ENCODE peak calls at places on chromosome X, in ten cellular contexts. G, Z, U, X, D, E, P, O, I and H are unnamed samples.

GRCh38 chrX:111083101-111083500 is 12.9 kb upstream of the PAK3 start:
- DNase-seq in G (no peak), Z (no peak), U (no peak), X (no peak), D (no peak), E (no peak), P (no peak), O (no peak), I (no peak), H (peak)

GRCh38 chrX:29024813-29025342 is 437.6 kb downstream of the IL1RAPL1 start:
- DNase-seq in G (no peak), Z (no peak), U (no peak), X (peak), D (no peak), E (no peak), P (no peak), O (no peak), I (no peak), H (no peak)

GRCh38 chrX:54495814-54496516 is at the start of gene FGD1:
- DNase-seq in G (peak), Z (peak), U (peak), X (peak), D (no peak), E (peak), P (peak), O (peak), I (peak), H (peak)

GRCh38 chrX:36957425-36958328 is 50.5 kb upstream of the FAM47C start:
- DNase-seq in G (peak), Z (no peak), U (peak), X (no peak), D (no peak), E (no peak), P (no peak), O (no peak), I (no peak), H (no peak)

GRCh38 chrX:130851569-130851968 is 51.4 kb downstream of the ENOX2 start:
- DNase-seq in G (no peak), Z (no peak), U (no peak), X (no peak), D (no peak), E (no peak), P (no peak), O (no peak), I (no peak), H (peak)

GRCh38 chrX:1448793-1449580 is 3.7 kb downstream of the ASMTL start:
- DNase-seq in G (peak), Z (peak), U (peak), X (no peak), D (no peak), E (no peak), P (no peak), O (no peak), I (no peak), H (no peak)

GRCh38 chrX:23540532-23540931 is 126.8 kb upstream of the PRDX4 start:
- DNase-seq in G (peak), Z (no peak), U (no peak), X (no peak), D (no peak), E (no peak), P (no peak), O (no peak), I (no peak), H (no peak)

GRCh38 chrX:41499195-41499594 is 52.1 kb downstream of the NYX start:
- DNase-seq in G (no peak), Z (no peak), U (no peak), X (no peak), D (no peak), E (no peak), P (no peak), O (no peak), I (no peak), H (no peak)

GRCh38 chrX:123830309-123830708 is 29.5 kb upstream of the XIAP start:
- DNase-seq in G (no peak), Z (no peak), U (peak), X (peak), D (no peak), E (no peak), P (no peak), O (no peak), I (no peak), H (peak)

GRCh38 chrX:104310657-104311056 is 55.9 kb upstream of the ESX1 start:
- DNase-seq in G (no peak), Z (no peak), U (no peak), X (no peak), D (no peak), E (no peak), P (no peak), O (no peak), I (no peak), H (peak)

GRCh38 chrX:41512394-41512793 is 65.3 kb downstream of the NYX start:
- DNase-seq in G (no peak), Z (no peak), U (no peak), X (no peak), D (no peak), E (no peak), P (no peak), O (no peak), I (no peak), H (no peak)

GRCh38 chrX:123817288-123817894 is 42.5 kb upstream of the XIAP start:
- DNase-seq in G (no peak), Z (no peak), U (no peak), X (no peak), D (no peak), E (no peak), P (no peak), O (no peak), I (no peak), H (no peak)

GRCh38 chrX:150436200-150436599 is 73.1 kb downstream of the MAMLD1 start:
- DNase-seq in G (no peak), Z (no peak), U (no peak), X (no peak), D (no peak), E (no peak), P (no peak), O (no peak), I (no peak), H (peak)

GRCh38 chrX:140206657-140207056 is 241.3 kb upstream of the CXorf66 start:
- DNase-seq in G (no peak), Z (no peak), U (no peak), X (no peak), D (no peak), E (no peak), P (no peak), O (no peak), I (no peak), H (no peak)

GRCh38 chrX:119427024-119427794 is 28.1 kb downstream of the SLC25A43 start:
- DNase-seq in G (no peak), Z (no peak), U (no peak), X (peak), D (no peak), E (peak), P (no peak), O (no peak), I (no peak), H (peak)

GRCh38 chrX:31232506-31232905 is 160.7 kb upstream of the FTHL17 start:
- DNase-seq in G (peak), Z (no peak), U (no peak), X (no peak), D (no peak), E (no peak), P (no peak), O (no peak), I (no peak), H (no peak)

GRCh38 chrX:132592880-132593279 is 104.0 kb upstream of the MBNL3 start:
- DNase-seq in G (peak), Z (no peak), U (no peak), X (peak), D (no peak), E (no peak), P (peak), O (no peak), I (no peak), H (peak)

GRCh38 chrX:3143043-3143799 is 102.0 kb downstream of the ARSF start:
- DNase-seq in G (no peak), Z (no peak), U (no peak), X (no peak), D (peak), E (no peak), P (no peak), O (no peak), I (no peak), H (no peak)

GRCh38 chrX:38437093-38437492 is 84.7 kb downstream of the OTC start:
- DNase-seq in G (no peak), Z (no peak), U (no peak), X (no peak), D (no peak), E (no peak), P (no peak), O (no peak), I (no peak), H (peak)

GRCh38 chrX:25156323-25156722 is 140.6 kb upstream of the ARX start:
- DNase-seq in G (no peak), Z (no peak), U (no peak), X (no peak), D (no peak), E (no peak), P (no peak), O (no peak), I (no peak), H (no peak)

GRCh38 chrX:12249997-12250396 is 111.7 kb downstream of the FRMPD4 start:
- DNase-seq in G (no peak), Z (no peak), U (no peak), X (no peak), D (no peak), E (no peak), P (no peak), O (no peak), I (no peak), H (no peak)

GRCh38 chrX:9788908-9789307 is 2.7 kb downstream of the SHROOM2 start:
- DNase-seq in G (no peak), Z (no peak), U (peak), X (peak), D (no peak), E (no peak), P (no peak), O (peak), I (no peak), H (no peak)

GRCh38 chrX:13367950-13368349 is 48.1 kb upstream of the ATXN3L start:
- DNase-seq in G (no peak), Z (no peak), U (no peak), X (no peak), D (no peak), E (no peak), P (no peak), O (no peak), I (no peak), H (no peak)

GRCh38 chrX:154490021-154490413 is 412 bp downstream of the SLC10A3 start:
- DNase-seq in G (peak), Z (peak), U (no peak), X (peak), D (no peak), E (peak), P (peak), O (peak), I (no peak), H (peak)

GRCh38 chrX:68723491-68724155 is 76.2 kb downstream of the STARD8 start:
- DNase-seq in G (no peak), Z (no peak), U (no peak), X (no peak), D (no peak), E (no peak), P (no peak), O (no peak), I (peak), H (no peak)

GRCh38 chrX:118773782-118774181 is 46.4 kb downstream of the IL13RA1 start:
- DNase-seq in G (no peak), Z (no peak), U (peak), X (no peak), D (no peak), E (no peak), P (no peak), O (no peak), I (no peak), H (no peak)

GRCh38 chrX:57286507-57287251 is at the start of gene FAAH2:
- DNase-seq in G (peak), Z (no peak), U (peak), X (no peak), D (peak), E (no peak), P (no peak), O (no peak), I (peak), H (no peak)

GRCh38 chrX:110163488-110163887 is 154.4 kb downstream of the AMMECR1 start:
- DNase-seq in G (peak), Z (no peak), U (no peak), X (no peak), D (no peak), E (no peak), P (no peak), O (no peak), I (no peak), H (peak)

GRCh38 chrX:83260288-83260687 is 247.8 kb upstream of the POU3F4 start:
- DNase-seq in G (peak), Z (no peak), U (no peak), X (no peak), D (no peak), E (no peak), P (no peak), O (no peak), I (no peak), H (no peak)

GRCh38 chrX:39822133-39822748 is 275.5 kb downstream of the BCOR start:
- DNase-seq in G (peak), Z (no peak), U (no peak), X (no peak), D (no peak), E (no peak), P (no peak), O (no peak), I (peak), H (no peak)
- H3K4me3 ChIP-seq in G (no peak), Z (no peak), U (no peak), X (no peak), D (no peak), E (no peak), P (no peak), O (no peak), I (no peak), H (no peak)

GRCh38 chrX:8672176-8672575 is 59.8 kb downstream of the ANOS1 start:
- DNase-seq in G (no peak), Z (no peak), U (no peak), X (no peak), D (no peak), E (no peak), P (no peak), O (no peak), I (no peak), H (no peak)
- TF ChIP-seq CTCF in G (peak), Z (no peak), U (no peak), X (no peak), D (no peak), E (no peak), P (no peak), O (no peak), I (no peak), H (no peak)

GRCh38 chrX:15311119-15311518 is 4.3 kb downstream of the ASB11 start:
- DNase-seq in G (no peak), Z (peak), U (no peak), X (no peak), D (no peak), E (no peak), P (no peak), O (no peak), I (no peak), H (no peak)
- H3K4me3 ChIP-seq in G (no peak), Z (peak), U (no peak), X (no peak), D (no peak), E (peak), P (no peak), O (no peak), I (peak), H (no peak)

GRCh38 chrX:7147978-7148824 is at the start of gene PUDP:
- DNase-seq in G (peak), Z (peak), U (peak), X (peak), D (peak), E (peak), P (peak), O (peak), I (peak), H (peak)
- TF ChIP-seq CTCF in G (peak), Z (peak), U (no peak), X (no peak), D (no peak), E (peak), P (peak), O (no peak), I (peak), H (peak)

GRCh38 chrX:43878902-43879526 is 3.2 kb downstream of the MAOB start:
- DNase-seq in G (no peak), Z (no peak), U (no peak), X (peak), D (no peak), E (no peak), P (peak), O (no peak), I (no peak), H (no peak)

GRCh38 chrX:43885617-43886016 is 3.4 kb upstream of the MAOB start:
- DNase-seq in G (no peak), Z (no peak), U (no peak), X (no peak), D (no peak), E (no peak), P (no peak), O (no peak), I (no peak), H (no peak)

GRCh38 chrX:43882294-43882681 is at the start of gene MAOB:
- DNase-seq in G (peak), Z (peak), U (no peak), X (no peak), D (no peak), E (peak), P (no peak), O (peak), I (peak), H (peak)

GRCh38 chrX:43880439-43880838 is 1.8 kb downstream of the MAOB start:
- DNase-seq in G (no peak), Z (no peak), U (no peak), X (no peak), D (peak), E (no peak), P (peak), O (no peak), I (no peak), H (peak)

GRCh38 chrX:43881410-43882293 is 598 bp downstream of the MAOB start:
- DNase-seq in G (no peak), Z (peak), U (no peak), X (no peak), D (no peak), E (peak), P (no peak), O (peak), I (peak), H (peak)
- H3K4me3 ChIP-seq in G (no peak), Z (peak), U (peak), X (peak), D (peak), E (peak), P (peak), O (peak), I (peak), H (peak)